ENCODE peak calls at places on chromosomes 12 and 14, in eight cellular contexts. Y is endodermal cell, W is choroid plexus epithelial cell, G is left ventricle myocardium inferior, U is pancreas, Q is keratinocyte, P is prostate gland, A is coronary artery. N is an unnamed sample.
A peak's percentile ranks its signal among the peaks of the same experiment; 100 is the strongest.

GRCh38 chr14:56659964-56660551 is 80.5 kb downstream of the TMEM260 start:
- DNase-seq in Y (no peak), W (peak; percentile 76), G (no peak), U (no peak), Q (peak; percentile 15), P (no peak), A (no peak), N (no peak)

GRCh38 chr14:44339256-44339655 is 167.8 kb downstream of the FSCB start:
- DNase-seq in Y (no peak), W (no peak), G (no peak), U (no peak), Q (no peak), P (no peak), A (no peak), N (no peak)

GRCh38 chr12:10128687-10129086 is 1.3 kb downstream of the CLEC7A start:
- DNase-seq in Y (no peak), W (peak; percentile 9), G (no peak), U (no peak), Q (no peak), P (no peak), A (no peak), N (no peak)

GRCh38 chr12:131116437-131117117 is 162.9 kb downstream of the ADGRD1 start:
- DNase-seq in Y (peak; percentile 91), W (peak; percentile 15), G (no peak), U (no peak), Q (no peak), P (no peak), A (no peak), N (no peak)

GRCh38 chr12:1630081-1630826 is 1.2 kb downstream of the WNT5B start:
- DNase-seq in Y (peak; percentile 88), W (no peak), G (peak; percentile 63), U (peak; percentile 47), Q (no peak), P (peak; percentile 72), A (no peak), N (peak; percentile 66)

GRCh38 chr14:101189962-101190560 is 286.5 kb upstream of the RTL1 start:
- DNase-seq in Y (no peak), W (no peak), G (no peak), U (no peak), Q (no peak), P (no peak), A (no peak), N (no peak)

GRCh38 chr12:26691234-26691970 is 141.6 kb downstream of the ITPR2 start:
- DNase-seq in Y (peak; percentile 87), W (peak; percentile 99), G (no peak), U (no peak), Q (peak; percentile 94), P (no peak), A (no peak), N (no peak)

GRCh38 chr14:94462763-94463572 is 10.4 kb upstream of the SERPINA11 start:
- DNase-seq in Y (peak; percentile 4), W (no peak), G (no peak), U (no peak), Q (no peak), P (no peak), A (peak; percentile 41), N (no peak)

GRCh38 chr12:124856132-124856841 is 7.4 kb downstream of the SCARB1 start:
- DNase-seq in Y (no peak), W (peak; percentile 53), G (no peak), U (no peak), Q (no peak), P (no peak), A (no peak), N (no peak)

GRCh38 chr12:111705672-111706071 is 19.8 kb downstream of the ACAD10 start:
- DNase-seq in Y (no peak), W (no peak), G (no peak), U (no peak), Q (no peak), P (no peak), A (no peak), N (no peak)

GRCh38 chr12:119180380-119181040 is 1.8 kb downstream of the HSPB8 start:
- DNase-seq in Y (peak; percentile 86), W (peak; percentile 44), G (no peak), U (no peak), Q (no peak), P (no peak), A (no peak), N (peak; percentile 61)

GRCh38 chr14:78310263-78310662 is 140.1 kb downstream of the NRXN3 start:
- DNase-seq in Y (no peak), W (no peak), G (no peak), U (no peak), Q (no peak), P (no peak), A (no peak), N (no peak)

GRCh38 chr14:60506985-60507829 is 1.7 kb upstream of the SIX6 start:
- DNase-seq in Y (peak; percentile 65), W (no peak), G (no peak), U (no peak), Q (no peak), P (no peak), A (no peak), N (no peak)

GRCh38 chr14:32597771-32598170 is 268.7 kb downstream of the AKAP6 start:
- DNase-seq in Y (no peak), W (no peak), G (no peak), U (no peak), Q (no peak), P (no peak), A (no peak), N (no peak)

GRCh38 chr12:108305520-108305919 is 33.6 kb downstream of the CMKLR1 start:
- DNase-seq in Y (no peak), W (peak; percentile 86), G (peak; percentile 92), U (peak; percentile 38), Q (no peak), P (peak; percentile 21), A (peak; percentile 96), N (peak; percentile 95)

DNA sequence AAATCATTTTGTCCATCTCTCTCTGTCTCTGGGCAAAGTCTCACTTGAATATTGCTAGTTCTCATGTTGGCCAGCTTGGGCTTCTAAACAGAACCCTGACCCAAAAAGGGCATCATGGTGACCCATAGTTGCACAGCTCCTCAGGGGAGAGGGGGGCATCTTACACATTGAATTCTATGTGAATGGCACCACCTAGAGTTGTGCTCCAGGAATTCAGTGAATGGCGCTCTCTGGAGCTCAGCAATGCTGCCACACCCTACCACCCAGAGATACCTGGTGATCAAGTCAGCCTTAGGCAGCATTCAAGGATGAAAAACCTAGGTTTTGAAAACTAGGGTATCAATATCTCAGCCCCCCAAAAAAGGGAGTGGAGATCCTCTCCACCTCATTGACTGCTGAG is 50.6 kb downstream of the SMUG1 start:
- DNase-seq in Y (no peak), W (no peak), G (no peak), U (no peak), Q (no peak), P (no peak), A (no peak), N (no peak)
- TF ChIP-seq CTCF in Y (peak; percentile 50), W (no peak), G (no peak), U (no peak), Q (peak; percentile 12), P (no peak), A (no peak), N (no peak)

DNA sequence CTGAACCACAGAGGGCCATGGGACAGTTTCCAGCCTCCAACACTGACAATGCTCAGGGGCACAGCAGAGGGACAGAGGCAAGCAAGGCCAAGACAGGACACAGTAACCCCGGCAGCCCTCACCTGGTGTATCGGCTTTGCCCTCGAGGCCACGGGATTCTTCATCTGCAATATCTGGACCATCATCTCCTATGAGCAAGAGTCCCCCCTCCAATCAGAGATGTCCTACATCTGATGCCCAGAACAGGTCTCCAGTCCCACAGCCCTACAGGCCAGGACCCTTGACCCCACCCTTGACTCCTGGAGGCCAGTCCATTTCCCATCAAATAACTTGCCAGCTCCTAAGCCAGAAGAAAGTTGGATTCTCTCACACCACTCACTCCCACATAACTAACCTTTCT is 17.4 kb downstream of the KMT2D start:
- DNase-seq in Y (no peak), W (no peak), G (no peak), U (no peak), Q (no peak), P (no peak), A (no peak), N (no peak)
- H3K4me3 ChIP-seq in Y (no peak overlapping the region), W (no peak overlapping the region), G (no peak overlapping the region), U (no peak overlapping the region), Q (no peak overlapping the region), P (no peak overlapping the region), A (no peak overlapping the region), N (no peak overlapping the region)

GRCh38 chr12:12891646-12892355 is 439 bp downstream of the GPRC5A start:
- DNase-seq in Y (no peak), W (no peak), G (no peak), U (no peak), Q (no peak), P (no peak), A (no peak), N (no peak)

GRCh38 chr12:12889701-12890100 is 1.7 kb upstream of the GPRC5A start:
- DNase-seq in Y (no peak), W (no peak), G (no peak), U (no peak), Q (no peak), P (no peak), A (no peak), N (no peak)

GRCh38 chr12:12890815-12891645 is at the start of gene GPRC5A:
- DNase-seq in Y (peak; percentile 93), W (peak; percentile 96), G (peak; percentile 76), U (peak; percentile 89), Q (peak; percentile 87), P (peak; percentile 81), A (peak; percentile 98), N (peak; percentile 83)

GRCh38 chr12:12892670-12893290 is 1.4 kb downstream of the GPRC5A start:
- DNase-seq in Y (peak; percentile 69), W (no peak), G (no peak), U (no peak), Q (no peak), P (no peak), A (no peak), N (no peak)

GRCh38 chr12:12890492-12890814 is 909 bp upstream of the GPRC5A start:
- DNase-seq in Y (no peak), W (no peak), G (no peak), U (no peak), Q (no peak), P (no peak), A (no peak), N (no peak)
- TF ChIP-seq CTCF in Y (no peak), W (no peak), G (no peak), U (no peak), Q (no peak), P (no peak), A (no peak), N (no peak)

DNA sequence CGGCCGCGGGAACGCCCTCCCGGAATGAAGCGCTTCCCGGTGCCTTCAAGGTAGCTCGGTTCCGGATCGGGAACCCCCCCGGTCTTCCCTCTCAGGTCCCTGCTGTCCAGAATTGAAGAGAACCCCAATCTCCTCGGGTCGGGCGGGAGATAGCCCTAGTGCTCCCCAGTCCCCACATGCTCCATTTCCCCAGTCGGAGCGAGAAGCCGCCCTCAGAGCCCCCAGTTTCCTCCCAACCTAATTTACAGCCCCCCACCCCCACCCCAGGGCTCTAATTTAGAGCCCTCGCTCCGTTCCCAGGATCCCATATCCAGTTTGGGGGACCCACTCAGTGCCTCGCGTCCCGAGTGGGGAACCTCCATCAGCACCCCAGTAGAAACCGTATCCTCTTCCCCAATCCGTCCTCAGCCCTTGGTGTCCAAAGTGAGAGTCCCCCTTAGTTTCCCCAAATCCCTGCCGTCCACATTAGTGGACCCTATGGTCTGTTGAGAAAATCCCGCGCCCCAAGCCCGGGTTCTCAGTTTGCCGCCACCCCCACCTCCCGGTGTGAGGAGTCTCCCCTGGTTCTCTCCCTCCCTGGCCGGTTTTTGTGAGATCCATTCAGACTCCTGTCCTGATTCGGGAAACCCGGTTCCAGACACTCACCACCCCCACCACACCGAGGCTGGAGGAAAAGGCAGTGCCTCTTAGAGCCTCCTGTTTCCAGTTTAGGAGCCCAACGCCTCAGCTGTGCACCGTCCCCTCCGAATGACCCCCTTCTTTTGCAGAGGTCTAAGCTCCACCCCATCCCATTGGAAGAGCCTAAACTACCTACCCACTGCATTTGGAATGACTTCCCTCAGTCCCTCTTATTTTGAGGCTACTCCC is 745 bp upstream of the MSI1 start:
- DNase-seq in Y (peak; percentile 88), W (no peak), G (no peak), U (no peak), Q (no peak), P (no peak), A (no peak), N (no peak)
- H3K4me3 ChIP-seq in Y (peak overlapping the region; percentile 86), W (peak overlapping the region; percentile 1), G (peak overlapping the region; percentile 75), U (peak overlapping the region; percentile 26), Q (no peak overlapping the region), P (peak overlapping the region; percentile 60), A (peak overlapping the region; percentile 72), N (peak overlapping the region; percentile 42)